ENCODE peak calls at places on chromosomes 1 and 21, in seven cellular contexts. One of them, this sample, is unnamed. For H3K4me1 and H3K9me3, the result is how much of the 10 kb centered on the place peaks cover.

GRCh38 chr1:87435484-87435883 is 106.8 kb downstream of the LMO4 start:
- DNase-seq in lower lobe of right lung: no peak
- DNase-seq in CD8-positive, alpha-beta memory T cell: no peak
- DNase-seq in endothelial cell of umbilical vein: no peak
- DNase-seq in cardiac muscle cell: peak
- DNase-seq in A549: peak
- DNase-seq in right lobe of liver: no peak
- DNase-seq in this sample: no peak

GRCh38 chr1:36562181-36562685 is 79.5 kb upstream of the CSF3R start:
- DNase-seq in lower lobe of right lung: peak
- DNase-seq in CD8-positive, alpha-beta memory T cell: no peak
- DNase-seq in endothelial cell of umbilical vein: no peak
- DNase-seq in cardiac muscle cell: no peak
- DNase-seq in A549: no peak
- DNase-seq in right lobe of liver: no peak
- DNase-seq in this sample: no peak

GRCh38 chr1:48869116-48869893 is 92.6 kb upstream of the BEND5 start:
- DNase-seq in lower lobe of right lung: no peak
- DNase-seq in CD8-positive, alpha-beta memory T cell: no peak
- DNase-seq in endothelial cell of umbilical vein: no peak
- DNase-seq in cardiac muscle cell: peak
- DNase-seq in A549: no peak
- DNase-seq in right lobe of liver: no peak
- DNase-seq in this sample: no peak

GRCh38 chr1:12644237-12644636 is 352 bp downstream of the AADACL4 start:
- DNase-seq in lower lobe of right lung: no peak
- DNase-seq in CD8-positive, alpha-beta memory T cell: no peak
- DNase-seq in endothelial cell of umbilical vein: no peak
- DNase-seq in cardiac muscle cell: no peak
- DNase-seq in A549: no peak
- DNase-seq in right lobe of liver: no peak
- DNase-seq in this sample: no peak

GRCh38 chr1:244062136-244062535 is 11.1 kb downstream of the ZBTB18 start:
- DNase-seq in lower lobe of right lung: no peak
- DNase-seq in CD8-positive, alpha-beta memory T cell: no peak
- DNase-seq in endothelial cell of umbilical vein: no peak
- DNase-seq in cardiac muscle cell: no peak
- DNase-seq in A549: no peak
- DNase-seq in right lobe of liver: no peak
- DNase-seq in this sample: no peak

GRCh38 chr1:114524933-114525332 is 13.9 kb upstream of the TRIM33 start:
- DNase-seq in lower lobe of right lung: no peak
- DNase-seq in CD8-positive, alpha-beta memory T cell: no peak
- DNase-seq in endothelial cell of umbilical vein: no peak
- DNase-seq in cardiac muscle cell: no peak
- DNase-seq in A549: no peak
- DNase-seq in right lobe of liver: no peak
- DNase-seq in this sample: no peak

GRCh38 chr1:91603409-91603808 is 102.8 kb downstream of the CDC7 start:
- DNase-seq in lower lobe of right lung: no peak
- DNase-seq in CD8-positive, alpha-beta memory T cell: no peak
- DNase-seq in endothelial cell of umbilical vein: no peak
- DNase-seq in cardiac muscle cell: no peak
- DNase-seq in A549: no peak
- DNase-seq in right lobe of liver: no peak
- DNase-seq in this sample: no peak

GRCh38 chr1:50156241-50157010 is 47.7 kb downstream of the ELAVL4 start:
- DNase-seq in lower lobe of right lung: no peak
- DNase-seq in CD8-positive, alpha-beta memory T cell: no peak
- DNase-seq in endothelial cell of umbilical vein: no peak
- DNase-seq in cardiac muscle cell: no peak
- DNase-seq in A549: no peak
- DNase-seq in right lobe of liver: no peak
- DNase-seq in this sample: no peak

GRCh38 chr1:230753586-230754251 is 6.5 kb downstream of the CAPN9 start:
- DNase-seq in lower lobe of right lung: no peak
- DNase-seq in CD8-positive, alpha-beta memory T cell: no peak
- DNase-seq in endothelial cell of umbilical vein: peak
- DNase-seq in cardiac muscle cell: peak
- DNase-seq in A549: no peak
- DNase-seq in right lobe of liver: peak
- DNase-seq in this sample: no peak

GRCh38 chr1:30446508-30446907 is 276.9 kb downstream of the MATN1 start:
- DNase-seq in lower lobe of right lung: no peak
- DNase-seq in CD8-positive, alpha-beta memory T cell: no peak
- DNase-seq in endothelial cell of umbilical vein: no peak
- DNase-seq in cardiac muscle cell: no peak
- DNase-seq in A549: no peak
- DNase-seq in right lobe of liver: no peak
- DNase-seq in this sample: no peak

GRCh38 chr1:76998582-76999189 is 131.4 kb downstream of the ST6GALNAC5 start:
- DNase-seq in lower lobe of right lung: no peak
- DNase-seq in CD8-positive, alpha-beta memory T cell: no peak
- DNase-seq in endothelial cell of umbilical vein: no peak
- DNase-seq in cardiac muscle cell: peak
- DNase-seq in A549: peak
- DNase-seq in right lobe of liver: no peak
- DNase-seq in this sample: no peak

GRCh38 chr1:172450524-172450885 is 6.6 kb upstream of the PIGC start:
- DNase-seq in lower lobe of right lung: no peak
- DNase-seq in CD8-positive, alpha-beta memory T cell: no peak
- DNase-seq in endothelial cell of umbilical vein: peak
- DNase-seq in cardiac muscle cell: no peak
- DNase-seq in A549: no peak
- DNase-seq in right lobe of liver: peak
- DNase-seq in this sample: no peak

GRCh38 chr1:198672124-198672523 is 33.3 kb downstream of the PTPRC start:
- DNase-seq in lower lobe of right lung: no peak
- DNase-seq in CD8-positive, alpha-beta memory T cell: no peak
- DNase-seq in endothelial cell of umbilical vein: no peak
- DNase-seq in cardiac muscle cell: peak
- DNase-seq in A549: peak
- DNase-seq in right lobe of liver: no peak
- DNase-seq in this sample: no peak

GRCh38 chr21:17925900-17926299 is 106.7 kb upstream of the C21orf91 start:
- DNase-seq in lower lobe of right lung: no peak
- DNase-seq in CD8-positive, alpha-beta memory T cell: no peak
- DNase-seq in endothelial cell of umbilical vein: peak
- DNase-seq in cardiac muscle cell: peak
- DNase-seq in A549: no peak
- DNase-seq in right lobe of liver: no peak
- DNase-seq in this sample: no peak

GRCh38 chr1:7454052-7454815 is 316.9 kb upstream of the VAMP3 start:
- DNase-seq in lower lobe of right lung: no peak
- DNase-seq in CD8-positive, alpha-beta memory T cell: no peak
- DNase-seq in endothelial cell of umbilical vein: no peak
- DNase-seq in cardiac muscle cell: peak
- DNase-seq in A549: peak
- DNase-seq in right lobe of liver: no peak
- DNase-seq in this sample: no peak

GRCh38 chr1:172699111-172699510 is 40.2 kb downstream of the FASLG start:
- DNase-seq in lower lobe of right lung: no peak
- DNase-seq in CD8-positive, alpha-beta memory T cell: peak
- DNase-seq in endothelial cell of umbilical vein: peak
- DNase-seq in cardiac muscle cell: peak
- DNase-seq in A549: no peak
- DNase-seq in right lobe of liver: no peak
- DNase-seq in this sample: peak

GRCh38 chr1:14113841-14114567 is 414.0 kb downstream of the PRDM2 start:
- DNase-seq in lower lobe of right lung: peak
- DNase-seq in CD8-positive, alpha-beta memory T cell: no peak
- DNase-seq in endothelial cell of umbilical vein: no peak
- DNase-seq in cardiac muscle cell: peak
- DNase-seq in A549: peak
- DNase-seq in right lobe of liver: no peak
- DNase-seq in this sample: no peak

GRCh38 chr1:155309423-155310021 is 856 bp downstream of the FDPS start:
- DNase-seq in lower lobe of right lung: peak
- DNase-seq in CD8-positive, alpha-beta memory T cell: no peak
- DNase-seq in endothelial cell of umbilical vein: peak
- DNase-seq in cardiac muscle cell: no peak
- DNase-seq in A549: peak
- DNase-seq in right lobe of liver: peak
- DNase-seq in this sample: no peak

GRCh38 chr1:218336353-218336752 is 8.8 kb upstream of the TGFB2 start:
- DNase-seq in lower lobe of right lung: no peak
- DNase-seq in CD8-positive, alpha-beta memory T cell: no peak
- DNase-seq in endothelial cell of umbilical vein: no peak
- DNase-seq in cardiac muscle cell: no peak
- DNase-seq in A549: peak
- DNase-seq in right lobe of liver: no peak
- DNase-seq in this sample: no peak

GRCh38 chr1:119791377-119791776 is 19.9 kb downstream of the REG4 start:
- DNase-seq in lower lobe of right lung: no peak
- DNase-seq in CD8-positive, alpha-beta memory T cell: no peak
- DNase-seq in endothelial cell of umbilical vein: no peak
- DNase-seq in cardiac muscle cell: no peak
- DNase-seq in A549: no peak
- DNase-seq in right lobe of liver: no peak
- DNase-seq in this sample: no peak

GRCh38 chr1:147156643-147157042 is 15.6 kb downstream of the PRKAB2 start:
- DNase-seq in lower lobe of right lung: no peak
- DNase-seq in CD8-positive, alpha-beta memory T cell: no peak
- DNase-seq in endothelial cell of umbilical vein: no peak
- DNase-seq in cardiac muscle cell: no peak
- DNase-seq in A549: no peak
- DNase-seq in right lobe of liver: no peak
- DNase-seq in this sample: no peak

GRCh38 chr1:221765527-221765926 is 23.6 kb upstream of the DUSP10 start:
- DNase-seq in lower lobe of right lung: no peak
- DNase-seq in CD8-positive, alpha-beta memory T cell: no peak
- DNase-seq in endothelial cell of umbilical vein: no peak
- DNase-seq in cardiac muscle cell: peak
- DNase-seq in A549: no peak
- DNase-seq in right lobe of liver: no peak
- DNase-seq in this sample: no peak

GRCh38 chr1:181135462-181135781 is 46.9 kb downstream of the IER5 start:
- DNase-seq in lower lobe of right lung: no peak
- DNase-seq in CD8-positive, alpha-beta memory T cell: no peak
- DNase-seq in endothelial cell of umbilical vein: no peak
- DNase-seq in cardiac muscle cell: peak
- DNase-seq in A549: peak
- DNase-seq in right lobe of liver: no peak
- DNase-seq in this sample: no peak

GRCh38 chr21:41243107-41243506 is 73.5 kb upstream of the FAM3B start:
- DNase-seq in lower lobe of right lung: no peak
- DNase-seq in CD8-positive, alpha-beta memory T cell: no peak
- DNase-seq in endothelial cell of umbilical vein: no peak
- DNase-seq in cardiac muscle cell: no peak
- DNase-seq in A549: no peak
- DNase-seq in right lobe of liver: no peak
- DNase-seq in this sample: no peak

GRCh38 chr21:41245509-41246135 is 71.0 kb upstream of the FAM3B start:
- DNase-seq in lower lobe of right lung: no peak
- DNase-seq in CD8-positive, alpha-beta memory T cell: no peak
- DNase-seq in endothelial cell of umbilical vein: no peak
- DNase-seq in cardiac muscle cell: no peak
- DNase-seq in A549: no peak
- DNase-seq in right lobe of liver: no peak
- DNase-seq in this sample: no peak

GRCh38 chr21:41241341-41241740 is 73.4 kb downstream of the BACE2 start:
- DNase-seq in lower lobe of right lung: no peak
- DNase-seq in CD8-positive, alpha-beta memory T cell: no peak
- DNase-seq in endothelial cell of umbilical vein: no peak
- DNase-seq in cardiac muscle cell: no peak
- DNase-seq in A549: no peak
- DNase-seq in right lobe of liver: no peak
- DNase-seq in this sample: no peak

GRCh38 chr21:41240040-41240439 is 72.1 kb downstream of the BACE2 start:
- DNase-seq in lower lobe of right lung: no peak
- DNase-seq in CD8-positive, alpha-beta memory T cell: no peak
- DNase-seq in endothelial cell of umbilical vein: no peak
- DNase-seq in cardiac muscle cell: no peak
- DNase-seq in A549: no peak
- DNase-seq in right lobe of liver: no peak
- DNase-seq in this sample: no peak

GRCh38 chr21:41242238-41242829 is 74.3 kb upstream of the FAM3B start:
- DNase-seq in lower lobe of right lung: no peak
- DNase-seq in CD8-positive, alpha-beta memory T cell: no peak
- DNase-seq in endothelial cell of umbilical vein: no peak
- DNase-seq in cardiac muscle cell: no peak
- DNase-seq in A549: no peak
- DNase-seq in right lobe of liver: no peak
- DNase-seq in this sample: no peak
- H3K4me1 ChIP-seq in lower lobe of right lung: under half
- H3K4me1 ChIP-seq in CD8-positive, alpha-beta memory T cell: under half
- H3K4me1 ChIP-seq in endothelial cell of umbilical vein: under half
- H3K4me1 ChIP-seq in cardiac muscle cell: under half
- H3K4me1 ChIP-seq in A549: under half
- H3K4me1 ChIP-seq in right lobe of liver: under half
- H3K4me1 ChIP-seq in this sample: under half

DNA sequence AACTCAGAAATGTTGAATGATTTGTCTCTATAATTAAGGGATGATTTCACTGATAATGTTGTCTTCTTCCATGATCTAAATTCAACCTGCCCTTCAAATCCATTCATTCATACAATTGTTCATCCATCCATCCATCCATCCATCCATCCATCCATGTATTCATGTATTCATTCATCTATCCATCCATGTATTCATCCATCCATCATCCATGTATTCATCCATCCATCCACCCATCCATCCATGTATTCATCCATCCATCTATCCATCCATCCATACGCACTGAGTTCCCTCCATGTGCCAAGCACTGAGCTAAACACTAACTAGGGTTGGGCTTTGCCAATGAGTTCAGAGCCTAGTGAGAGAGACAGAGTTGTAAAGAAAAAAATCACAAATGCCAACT is 92.2 kb upstream of the ERG start:
- DNase-seq in lower lobe of right lung: no peak
- DNase-seq in CD8-positive, alpha-beta memory T cell: no peak
- DNase-seq in endothelial cell of umbilical vein: no peak
- DNase-seq in cardiac muscle cell: no peak
- DNase-seq in A549: no peak
- DNase-seq in right lobe of liver: no peak
- DNase-seq in this sample: no peak
- H3K9me3 ChIP-seq in lower lobe of right lung: under half
- H3K9me3 ChIP-seq in CD8-positive, alpha-beta memory T cell: under half
- H3K9me3 ChIP-seq in endothelial cell of umbilical vein: under half
- H3K9me3 ChIP-seq in cardiac muscle cell: under half
- H3K9me3 ChIP-seq in A549: under half
- H3K9me3 ChIP-seq in right lobe of liver: under half
- H3K9me3 ChIP-seq in this sample: under half

GRCh38 chr1:234527346-234527745 is 48.4 kb upstream of the TARBP1 start:
- DNase-seq in lower lobe of right lung: no peak
- DNase-seq in CD8-positive, alpha-beta memory T cell: no peak
- DNase-seq in endothelial cell of umbilical vein: no peak
- DNase-seq in cardiac muscle cell: no peak
- DNase-seq in A549: no peak
- DNase-seq in right lobe of liver: no peak
- DNase-seq in this sample: no peak
- H3K4me1 ChIP-seq in lower lobe of right lung: half or more
- H3K4me1 ChIP-seq in CD8-positive, alpha-beta memory T cell: under half
- H3K4me1 ChIP-seq in endothelial cell of umbilical vein: under half
- H3K4me1 ChIP-seq in cardiac muscle cell: under half
- H3K4me1 ChIP-seq in A549: under half
- H3K4me1 ChIP-seq in right lobe of liver: under half
- H3K4me1 ChIP-seq in this sample: under half

DNA sequence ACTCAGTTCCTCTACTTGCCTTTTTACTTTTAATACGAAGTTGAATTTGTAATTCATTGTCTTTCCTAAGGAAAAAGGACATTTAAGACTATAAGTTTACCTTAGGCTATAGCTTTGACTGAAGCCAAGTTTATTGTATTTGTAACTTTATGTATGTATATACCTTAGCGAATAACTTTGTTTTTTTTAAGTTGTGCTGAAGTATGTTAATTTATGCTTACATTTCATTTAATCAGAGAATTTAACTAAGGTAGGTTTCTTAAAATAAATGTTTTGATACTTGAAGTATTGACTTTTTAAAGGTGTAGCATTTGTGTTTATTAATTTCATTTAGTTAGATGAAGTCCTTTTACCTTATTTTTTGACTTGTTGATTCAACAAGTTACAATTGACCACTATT is 55.2 kb upstream of the TPTE start:
- DNase-seq in lower lobe of right lung: no peak
- DNase-seq in CD8-positive, alpha-beta memory T cell: no peak
- DNase-seq in endothelial cell of umbilical vein: no peak
- DNase-seq in cardiac muscle cell: no peak
- DNase-seq in A549: no peak
- DNase-seq in right lobe of liver: no peak
- DNase-seq in this sample: no peak
- H3K9me3 ChIP-seq in lower lobe of right lung: under half
- H3K9me3 ChIP-seq in CD8-positive, alpha-beta memory T cell: under half
- H3K9me3 ChIP-seq in endothelial cell of umbilical vein: under half
- H3K9me3 ChIP-seq in cardiac muscle cell: under half
- H3K9me3 ChIP-seq in A549: under half
- H3K9me3 ChIP-seq in right lobe of liver: under half
- H3K9me3 ChIP-seq in this sample: under half

This sample was measured in naive thymus-derived CD4-positive, alpha-beta T cell.